ENCODE peak calls at places on chromosome X, in six cellular contexts. One of them, this sample, is unnamed.

GRCh38 chrX:41921492-41922124 is 1.7 kb downstream of the CASK start:
- DNase-seq in kidney epithelial cell: no peak
- DNase-seq in cardiac muscle cell: peak
- DNase-seq in RWPE1: peak
- DNase-seq in astrocyte of the spinal cord: peak
- DNase-seq in heart right ventricle: no peak
- DNase-seq in this sample: no peak

GRCh38 chrX:124720532-124720931 is 374.2 kb downstream of the SH2D1A start:
- DNase-seq in RWPE1: no peak
- DNase-seq in cardiac muscle cell: no peak
- DNase-seq in kidney epithelial cell: no peak
- DNase-seq in astrocyte of the spinal cord: no peak
- DNase-seq in heart right ventricle: no peak
- DNase-seq in this sample: no peak

GRCh38 chrX:40805404-40805803 is 70.1 kb upstream of the MED14 start:
- DNase-seq in kidney epithelial cell: no peak
- DNase-seq in RWPE1: no peak
- DNase-seq in heart right ventricle: no peak
- DNase-seq in astrocyte of the spinal cord: no peak
- DNase-seq in cardiac muscle cell: no peak
- DNase-seq in this sample: no peak

GRCh38 chrX:39749135-39749534 is 348.6 kb downstream of the BCOR start:
- DNase-seq in RWPE1: no peak
- DNase-seq in heart right ventricle: no peak
- DNase-seq in kidney epithelial cell: no peak
- DNase-seq in cardiac muscle cell: no peak
- DNase-seq in astrocyte of the spinal cord: no peak
- DNase-seq in this sample: no peak

GRCh38 chrX:47581731-47582647 is at the start of gene TIMP1:
- DNase-seq in RWPE1: peak
- DNase-seq in cardiac muscle cell: peak
- DNase-seq in kidney epithelial cell: peak
- DNase-seq in heart right ventricle: peak
- DNase-seq in astrocyte of the spinal cord: peak
- DNase-seq in this sample: peak

GRCh38 chrX:7252013-7252610 is 104.2 kb upstream of the PUDP start:
- DNase-seq in heart right ventricle: no peak
- DNase-seq in astrocyte of the spinal cord: no peak
- DNase-seq in RWPE1: peak
- DNase-seq in cardiac muscle cell: no peak
- DNase-seq in kidney epithelial cell: no peak
- DNase-seq in this sample: no peak

GRCh38 chrX:137423241-137423640 is 142.7 kb upstream of the ZIC3 start:
- DNase-seq in RWPE1: no peak
- DNase-seq in kidney epithelial cell: no peak
- DNase-seq in heart right ventricle: no peak
- DNase-seq in astrocyte of the spinal cord: no peak
- DNase-seq in cardiac muscle cell: no peak
- DNase-seq in this sample: no peak

GRCh38 chrX:135707880-135708279 is 5.6 kb upstream of the CT45A1 start:
- DNase-seq in heart right ventricle: no peak
- DNase-seq in cardiac muscle cell: peak
- DNase-seq in RWPE1: no peak
- DNase-seq in kidney epithelial cell: no peak
- DNase-seq in astrocyte of the spinal cord: no peak
- DNase-seq in this sample: peak

GRCh38 chrX:74902806-74903205 is 22.4 kb downstream of the NEXMIF start:
- DNase-seq in heart right ventricle: no peak
- DNase-seq in cardiac muscle cell: no peak
- DNase-seq in kidney epithelial cell: no peak
- DNase-seq in RWPE1: no peak
- DNase-seq in astrocyte of the spinal cord: no peak
- DNase-seq in this sample: no peak

GRCh38 chrX:81174286-81174685 is 27.4 kb downstream of the HMGN5 start:
- DNase-seq in heart right ventricle: no peak
- DNase-seq in cardiac muscle cell: peak
- DNase-seq in RWPE1: peak
- DNase-seq in kidney epithelial cell: no peak
- DNase-seq in astrocyte of the spinal cord: peak
- DNase-seq in this sample: no peak

GRCh38 chrX:98071331-98071730 is 1187.6 kb downstream of the RPA4 start:
- DNase-seq in heart right ventricle: no peak
- DNase-seq in astrocyte of the spinal cord: peak
- DNase-seq in kidney epithelial cell: no peak
- DNase-seq in cardiac muscle cell: no peak
- DNase-seq in RWPE1: no peak
- DNase-seq in this sample: no peak

GRCh38 chrX:2360731-2361130 is 140.0 kb downstream of the DHRSX start:
- DNase-seq in kidney epithelial cell: no peak
- DNase-seq in cardiac muscle cell: peak
- DNase-seq in astrocyte of the spinal cord: no peak
- DNase-seq in RWPE1: no peak
- DNase-seq in heart right ventricle: no peak
- DNase-seq in this sample: no peak
- TF ChIP-seq CTCF in kidney epithelial cell: no peak
- TF ChIP-seq CTCF in cardiac muscle cell: peak
- TF ChIP-seq CTCF in astrocyte of the spinal cord: no peak
- TF ChIP-seq CTCF in RWPE1: no peak
- TF ChIP-seq CTCF in heart right ventricle: no peak
- TF ChIP-seq CTCF in this sample: no peak

GRCh38 chrX:19628006-19628575 is 112.8 kb upstream of the MAP3K15 start:
- DNase-seq in kidney epithelial cell: no peak
- DNase-seq in heart right ventricle: no peak
- DNase-seq in astrocyte of the spinal cord: peak
- DNase-seq in RWPE1: no peak
- DNase-seq in cardiac muscle cell: no peak
- DNase-seq in this sample: no peak

GRCh38 chrX:19627533-19627932 is 112.2 kb upstream of the MAP3K15 start:
- DNase-seq in RWPE1: no peak
- DNase-seq in heart right ventricle: no peak
- DNase-seq in kidney epithelial cell: no peak
- DNase-seq in astrocyte of the spinal cord: no peak
- DNase-seq in cardiac muscle cell: no peak
- DNase-seq in this sample: no peak

GRCh38 chrX:19625612-19626011 is 110.3 kb upstream of the MAP3K15 start:
- DNase-seq in astrocyte of the spinal cord: no peak
- DNase-seq in cardiac muscle cell: no peak
- DNase-seq in heart right ventricle: no peak
- DNase-seq in RWPE1: peak
- DNase-seq in kidney epithelial cell: no peak
- DNase-seq in this sample: no peak

GRCh38 chrX:19626230-19626629 is 110.9 kb upstream of the MAP3K15 start:
- DNase-seq in heart right ventricle: no peak
- DNase-seq in RWPE1: no peak
- DNase-seq in cardiac muscle cell: no peak
- DNase-seq in kidney epithelial cell: no peak
- DNase-seq in astrocyte of the spinal cord: no peak
- DNase-seq in this sample: no peak

DNA sequence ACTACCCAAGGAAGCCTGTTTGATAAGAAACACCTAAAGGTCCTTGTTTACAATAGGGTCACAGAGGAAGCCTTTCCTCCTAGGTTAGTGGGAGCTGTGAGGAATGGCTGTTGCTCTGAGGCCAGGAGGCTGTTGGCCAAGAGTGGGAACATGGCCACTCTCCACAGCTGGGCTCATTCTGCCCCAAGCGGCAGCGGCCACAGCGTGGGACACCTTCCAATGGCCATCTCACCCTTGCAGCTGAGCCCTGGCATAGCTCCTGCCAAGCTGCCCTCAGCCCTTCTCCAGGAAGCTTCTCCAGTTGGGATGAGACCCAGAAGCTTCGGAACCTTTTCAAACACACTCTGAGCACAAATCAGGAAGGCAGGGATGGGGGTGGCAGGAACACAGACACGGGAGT is 111.8 kb upstream of the MAP3K15 start:
- DNase-seq in astrocyte of the spinal cord: no peak
- DNase-seq in heart right ventricle: peak
- DNase-seq in RWPE1: no peak
- DNase-seq in kidney epithelial cell: no peak
- DNase-seq in cardiac muscle cell: no peak
- DNase-seq in this sample: no peak
- TF ChIP-seq CTCF in astrocyte of the spinal cord: peak
- TF ChIP-seq CTCF in heart right ventricle: no peak
- TF ChIP-seq CTCF in RWPE1: no peak
- TF ChIP-seq CTCF in kidney epithelial cell: no peak
- TF ChIP-seq CTCF in cardiac muscle cell: no peak
- TF ChIP-seq CTCF in this sample: no peak

DNA sequence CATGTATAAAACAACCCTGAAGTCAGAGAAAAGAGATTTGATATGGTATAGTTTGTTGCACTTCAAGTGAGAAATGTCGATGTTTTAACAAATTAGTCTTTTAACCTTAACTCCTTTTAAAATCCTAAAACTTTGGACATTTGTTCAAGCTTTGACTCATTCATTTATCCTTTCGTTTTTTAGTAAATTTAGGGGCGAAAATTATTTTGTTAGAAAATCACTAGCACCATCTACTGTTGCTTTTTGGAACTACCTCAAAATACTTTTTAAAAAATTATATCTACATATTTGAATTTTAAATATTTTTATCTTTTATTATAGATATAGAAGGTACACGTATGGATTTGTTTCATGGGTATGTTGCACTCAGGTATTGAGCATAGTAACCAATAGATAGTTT is 165.1 kb upstream of the POF1B start:
- DNase-seq in cardiac muscle cell: peak
- DNase-seq in heart right ventricle: no peak
- DNase-seq in kidney epithelial cell: no peak
- DNase-seq in RWPE1: no peak
- DNase-seq in astrocyte of the spinal cord: no peak
- DNase-seq in this sample: no peak
- TF ChIP-seq CTCF in cardiac muscle cell: peak
- TF ChIP-seq CTCF in heart right ventricle: peak
- TF ChIP-seq CTCF in kidney epithelial cell: peak
- TF ChIP-seq CTCF in RWPE1: no peak
- TF ChIP-seq CTCF in astrocyte of the spinal cord: peak
- TF ChIP-seq CTCF in this sample: peak

DNA sequence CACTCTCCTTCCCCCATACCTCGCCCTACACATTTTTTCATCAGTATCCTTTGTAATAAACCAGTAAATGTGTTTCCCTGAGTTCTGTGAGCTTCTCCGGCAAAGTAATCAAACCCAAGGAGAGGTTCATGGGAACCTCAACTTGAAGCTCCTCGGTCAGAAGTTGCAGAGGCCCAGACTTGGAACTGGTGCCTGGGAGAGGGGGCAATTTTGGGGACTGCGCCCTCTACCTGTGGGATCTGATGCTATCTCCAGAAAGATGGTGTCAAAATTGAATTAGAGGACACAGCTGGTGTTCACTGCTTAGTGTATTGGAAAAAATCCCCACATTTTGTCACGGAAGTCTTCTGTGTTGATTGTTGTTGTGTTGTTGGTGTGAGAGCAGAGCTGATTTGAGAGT is 70.6 kb downstream of the ATP11C start:
- DNase-seq in RWPE1: no peak
- DNase-seq in heart right ventricle: no peak
- DNase-seq in cardiac muscle cell: no peak
- DNase-seq in astrocyte of the spinal cord: no peak
- DNase-seq in kidney epithelial cell: no peak
- DNase-seq in this sample: no peak
- TF ChIP-seq CTCF in RWPE1: no peak
- TF ChIP-seq CTCF in heart right ventricle: no peak
- TF ChIP-seq CTCF in cardiac muscle cell: no peak
- TF ChIP-seq CTCF in astrocyte of the spinal cord: peak
- TF ChIP-seq CTCF in kidney epithelial cell: no peak
- TF ChIP-seq CTCF in this sample: no peak

GRCh38 chrX:65034641-65035450 is 58.6 kb upstream of the ZC4H2 start:
- DNase-seq in heart right ventricle: peak
- DNase-seq in kidney epithelial cell: peak
- DNase-seq in astrocyte of the spinal cord: peak
- DNase-seq in cardiac muscle cell: peak
- DNase-seq in RWPE1: peak
- DNase-seq in this sample: peak
- TF ChIP-seq CTCF in heart right ventricle: peak
- TF ChIP-seq CTCF in kidney epithelial cell: peak
- TF ChIP-seq CTCF in astrocyte of the spinal cord: peak
- TF ChIP-seq CTCF in cardiac muscle cell: peak
- TF ChIP-seq CTCF in RWPE1: no peak
- TF ChIP-seq CTCF in this sample: peak

GRCh38 chrX:16076834-16077233 is 46.5 kb upstream of the GRPR start:
- DNase-seq in RWPE1: no peak
- DNase-seq in kidney epithelial cell: no peak
- DNase-seq in heart right ventricle: no peak
- DNase-seq in astrocyte of the spinal cord: no peak
- DNase-seq in cardiac muscle cell: no peak
- DNase-seq in this sample: no peak

GRCh38 chrX:16081357-16081756 is 42.0 kb upstream of the GRPR start:
- DNase-seq in kidney epithelial cell: no peak
- DNase-seq in heart right ventricle: no peak
- DNase-seq in astrocyte of the spinal cord: no peak
- DNase-seq in RWPE1: no peak
- DNase-seq in cardiac muscle cell: no peak
- DNase-seq in this sample: no peak

GRCh38 chrX:16075087-16075486 is 48.3 kb upstream of the GRPR start:
- DNase-seq in RWPE1: no peak
- DNase-seq in cardiac muscle cell: no peak
- DNase-seq in heart right ventricle: no peak
- DNase-seq in astrocyte of the spinal cord: no peak
- DNase-seq in kidney epithelial cell: no peak
- DNase-seq in this sample: no peak

GRCh38 chrX:16082470-16083085 is 40.8 kb upstream of the GRPR start:
- DNase-seq in cardiac muscle cell: no peak
- DNase-seq in kidney epithelial cell: no peak
- DNase-seq in astrocyte of the spinal cord: no peak
- DNase-seq in RWPE1: no peak
- DNase-seq in heart right ventricle: no peak
- DNase-seq in this sample: no peak

DNA sequence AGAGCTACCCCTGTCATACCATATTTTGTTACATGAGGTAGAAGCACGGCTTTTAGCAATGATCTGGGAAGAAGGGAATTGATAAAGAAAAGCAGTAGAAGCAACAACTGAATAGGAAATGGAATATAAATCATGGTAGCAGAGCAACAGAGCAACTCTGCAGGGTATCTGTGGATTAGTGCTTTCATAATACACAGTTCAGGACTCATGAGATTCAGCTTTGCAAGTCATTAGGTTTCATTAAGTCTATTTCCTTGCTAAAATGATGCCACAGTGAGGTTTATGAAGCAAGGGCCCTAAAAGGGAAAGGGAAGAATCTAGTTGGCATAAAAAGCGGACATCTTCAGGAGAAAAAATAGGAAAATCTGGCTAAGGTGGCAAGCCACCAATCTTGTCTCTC is 45.6 kb upstream of the GRPR start:
- DNase-seq in RWPE1: no peak
- DNase-seq in heart right ventricle: no peak
- DNase-seq in kidney epithelial cell: no peak
- DNase-seq in astrocyte of the spinal cord: no peak
- DNase-seq in cardiac muscle cell: no peak
- DNase-seq in this sample: no peak
- TF ChIP-seq CTCF in RWPE1: no peak
- TF ChIP-seq CTCF in heart right ventricle: no peak
- TF ChIP-seq CTCF in kidney epithelial cell: no peak
- TF ChIP-seq CTCF in astrocyte of the spinal cord: no peak
- TF ChIP-seq CTCF in cardiac muscle cell: no peak
- TF ChIP-seq CTCF in this sample: no peak